ENCODE peak calls at places on chromosomes 3 and 15, in four cellular contexts. One of them, this sample, is unnamed.

GRCh38 chr15:73346735-73347312 is 21.9 kb downstream of the HCN4 start:
- DNase-seq in K562: peak; percentile 75
- DNase-seq in GM12878: no peak
- DNase-seq in HL-60: peak; percentile 9
- DNase-seq in this sample: peak; percentile 53

GRCh38 chr3:193831495-193832455 is 238.8 kb downstream of the OPA1 start:
- DNase-seq in K562: no peak
- DNase-seq in GM12878: peak; percentile 56
- DNase-seq in HL-60: no peak
- DNase-seq in this sample: peak; percentile 21

GRCh38 chr3:127072221-127072771 is 89.4 kb downstream of the PLXNA1 start:
- DNase-seq in K562: no peak
- DNase-seq in GM12878: no peak
- DNase-seq in HL-60: no peak
- DNase-seq in this sample: no peak

GRCh38 chr15:30882861-30883433 is 20.8 kb upstream of the FAN1 start:
- DNase-seq in K562: no peak
- DNase-seq in GM12878: no peak
- DNase-seq in HL-60: no peak
- DNase-seq in this sample: no peak

GRCh38 chr3:128310286-128311058 is 156.2 kb downstream of the DNAJB8 start:
- DNase-seq in K562: no peak
- DNase-seq in GM12878: no peak
- DNase-seq in HL-60: no peak
- DNase-seq in this sample: no peak

GRCh38 chr3:46293035-46293724 is 50.9 kb downstream of the CCR3 start:
- DNase-seq in K562: no peak
- DNase-seq in GM12878: no peak
- DNase-seq in HL-60: peak; percentile 12
- DNase-seq in this sample: no peak

GRCh38 chr3:78887608-78888011 is 880.2 kb downstream of the ROBO1 start:
- DNase-seq in K562: no peak
- DNase-seq in GM12878: peak; percentile 34
- DNase-seq in HL-60: no peak
- DNase-seq in this sample: no peak

GRCh38 chr15:69044899-69045298 is 30.4 kb downstream of the NOX5 start:
- DNase-seq in K562: no peak
- DNase-seq in GM12878: no peak
- DNase-seq in HL-60: peak; percentile 25
- DNase-seq in this sample: no peak

GRCh38 chr3:16927485-16927884 is 42.7 kb downstream of the PLCL2 start:
- DNase-seq in K562: no peak
- DNase-seq in GM12878: no peak
- DNase-seq in HL-60: no peak
- DNase-seq in this sample: no peak

GRCh38 chr3:172982731-172983364 is 158.2 kb downstream of the SPATA16 start:
- DNase-seq in K562: peak; percentile 30
- DNase-seq in GM12878: no peak
- DNase-seq in HL-60: no peak
- DNase-seq in this sample: no peak

GRCh38 chr3:45830121-45830520 is 11.8 kb downstream of the LZTFL1 start:
- DNase-seq in K562: no peak
- DNase-seq in GM12878: no peak
- DNase-seq in HL-60: no peak
- DNase-seq in this sample: no peak

GRCh38 chr15:51401872-51402517 is 60.5 kb downstream of the GLDN start:
- DNase-seq in K562: peak; percentile 54
- DNase-seq in GM12878: no peak
- DNase-seq in HL-60: peak; percentile 64
- DNase-seq in this sample: peak; percentile 29

GRCh38 chr3:126338796-126339241 is 18.4 kb downstream of the KLF15 start:
- DNase-seq in K562: no peak
- DNase-seq in GM12878: no peak
- DNase-seq in HL-60: no peak
- DNase-seq in this sample: no peak

GRCh38 chr3:115401298-115401697 is 222.0 kb upstream of the GAP43 start:
- DNase-seq in K562: no peak
- DNase-seq in GM12878: no peak
- DNase-seq in HL-60: no peak
- DNase-seq in this sample: no peak

GRCh38 chr15:70376929-70377691 is 279.4 kb upstream of the TLE3 start:
- DNase-seq in K562: peak; percentile 18
- DNase-seq in GM12878: no peak
- DNase-seq in HL-60: peak; percentile 30
- DNase-seq in this sample: no peak

GRCh38 chr3:17258823-17259436 is 374.2 kb downstream of the PLCL2 start:
- DNase-seq in K562: peak; percentile 46
- DNase-seq in GM12878: no peak
- DNase-seq in HL-60: peak; percentile 20
- DNase-seq in this sample: peak; percentile 7

GRCh38 chr15:101449471-101450425 is 39.8 kb downstream of the PCSK6 start:
- DNase-seq in K562: no peak
- DNase-seq in GM12878: no peak
- DNase-seq in HL-60: no peak
- DNase-seq in this sample: no peak
- TF ChIP-seq SPI1 in K562: no peak
- TF ChIP-seq SPI1 in GM12878: no peak
- TF ChIP-seq SPI1 in HL-60: no peak
- TF ChIP-seq SPI1 in this sample: no peak

GRCh38 chr3:53182759-53183355 is 21.8 kb downstream of the PRKCD start:
- DNase-seq in K562: no peak
- DNase-seq in GM12878: no peak
- DNase-seq in HL-60: no peak
- DNase-seq in this sample: no peak
- TF ChIP-seq SPI1 in K562: no peak
- TF ChIP-seq SPI1 in GM12878: no peak
- TF ChIP-seq SPI1 in HL-60: no peak
- TF ChIP-seq SPI1 in this sample: no peak

GRCh38 chr3:124722589-124722988 is 7.7 kb upstream of the UMPS start:
- DNase-seq in K562: no peak
- DNase-seq in GM12878: no peak
- DNase-seq in HL-60: no peak
- DNase-seq in this sample: no peak
- TF ChIP-seq SPI1 in K562: no peak
- TF ChIP-seq SPI1 in GM12878: no peak
- TF ChIP-seq SPI1 in HL-60: no peak
- TF ChIP-seq SPI1 in this sample: no peak

GRCh38 chr15:62649793-62650420 is 392.6 kb upstream of the TPM1 start:
- DNase-seq in K562: no peak
- DNase-seq in GM12878: peak; percentile 46
- DNase-seq in HL-60: no peak
- DNase-seq in this sample: peak; percentile 42
- TF ChIP-seq SPI1 in K562: no peak
- TF ChIP-seq SPI1 in GM12878: no peak
- TF ChIP-seq SPI1 in HL-60: no peak
- TF ChIP-seq SPI1 in this sample: peak; percentile 28

DNA sequence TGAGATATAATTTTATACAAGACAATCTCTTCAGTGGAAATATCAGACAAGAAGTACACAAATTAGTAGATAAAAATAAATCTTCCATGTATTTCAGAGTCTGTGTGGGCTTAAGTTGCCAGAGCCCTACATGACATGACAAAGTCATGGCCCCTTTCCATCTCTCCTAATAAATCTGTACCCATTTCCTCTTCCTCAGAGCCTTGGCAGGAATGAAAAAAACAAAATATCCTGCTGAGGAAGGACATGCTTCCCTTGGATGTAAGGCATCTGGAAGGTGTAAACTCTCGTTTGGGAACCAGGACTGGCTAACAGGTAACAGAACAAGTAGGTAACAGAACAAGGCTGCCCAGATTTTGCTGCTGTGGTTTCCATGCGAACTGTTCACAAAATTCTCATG is 148.1 kb downstream of the SNRK start:
- DNase-seq in K562: no peak
- DNase-seq in GM12878: no peak
- DNase-seq in HL-60: no peak
- DNase-seq in this sample: no peak
- TF ChIP-seq SPI1 in K562: no peak
- TF ChIP-seq SPI1 in GM12878: no peak
- TF ChIP-seq SPI1 in HL-60: no peak
- TF ChIP-seq SPI1 in this sample: no peak

DNA sequence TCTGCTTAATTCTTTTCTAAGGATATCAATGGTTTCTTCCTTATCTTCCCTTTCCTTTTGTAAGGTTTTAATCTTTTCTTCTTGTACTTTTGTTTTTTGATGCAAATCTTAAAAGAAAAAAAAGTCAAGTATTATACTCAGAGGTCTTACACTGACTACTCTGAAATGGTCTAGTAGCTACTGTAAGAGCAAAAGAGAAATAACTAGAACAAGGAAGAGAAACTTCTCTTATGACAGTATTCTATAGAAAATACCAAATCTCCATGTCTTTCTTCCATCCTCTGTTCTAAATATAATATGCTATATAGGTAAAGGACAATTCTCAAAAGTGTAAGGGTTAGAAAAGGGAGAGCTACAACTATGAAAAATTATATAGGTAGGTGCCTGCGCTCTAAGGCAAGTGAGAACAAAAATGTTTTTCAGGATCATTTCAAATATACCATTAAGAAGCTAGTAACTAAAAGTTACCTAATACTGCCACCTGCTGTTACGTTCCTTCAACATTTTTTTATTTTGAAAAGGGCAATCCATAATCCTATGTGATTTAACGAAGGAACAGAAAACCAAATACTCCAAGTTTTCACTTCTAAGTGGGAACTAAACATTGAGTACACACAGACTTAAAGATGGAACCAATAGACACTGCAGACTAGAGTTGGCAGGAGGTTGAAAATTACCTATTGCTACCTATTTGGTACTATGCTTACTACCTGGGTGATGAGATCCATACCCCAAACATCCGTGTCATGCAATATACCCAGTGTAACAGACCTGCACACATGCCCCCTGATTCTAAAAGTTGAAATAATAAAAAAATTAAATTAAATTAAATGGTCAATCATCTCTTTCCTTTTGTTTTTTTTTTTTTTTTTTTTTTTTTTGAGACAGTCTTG is 36.7 kb downstream of the CIP2A start:
- DNase-seq in K562: no peak
- DNase-seq in GM12878: no peak
- DNase-seq in HL-60: no peak
- DNase-seq in this sample: no peak
- TF ChIP-seq SPI1 in K562: no peak
- TF ChIP-seq SPI1 in GM12878: no peak
- TF ChIP-seq SPI1 in HL-60: no peak
- TF ChIP-seq SPI1 in this sample: no peak

GRCh38 chr15:71798641-71799040 is 11.7 kb upstream of the NR2E3 start:
- DNase-seq in K562: no peak
- DNase-seq in GM12878: no peak
- DNase-seq in HL-60: no peak
- DNase-seq in this sample: no peak

GRCh38 chr15:71802770-71803169 is 7.6 kb upstream of the NR2E3 start:
- DNase-seq in K562: peak; percentile 65
- DNase-seq in GM12878: no peak
- DNase-seq in HL-60: peak; percentile 28
- DNase-seq in this sample: no peak

GRCh38 chr15:71801935-71802655 is 8.3 kb upstream of the NR2E3 start:
- DNase-seq in K562: no peak
- DNase-seq in GM12878: no peak
- DNase-seq in HL-60: no peak
- DNase-seq in this sample: no peak

GRCh38 chr15:71800190-71800589 is 10.2 kb upstream of the NR2E3 start:
- DNase-seq in K562: no peak
- DNase-seq in GM12878: no peak
- DNase-seq in HL-60: no peak
- DNase-seq in this sample: no peak

DNA sequence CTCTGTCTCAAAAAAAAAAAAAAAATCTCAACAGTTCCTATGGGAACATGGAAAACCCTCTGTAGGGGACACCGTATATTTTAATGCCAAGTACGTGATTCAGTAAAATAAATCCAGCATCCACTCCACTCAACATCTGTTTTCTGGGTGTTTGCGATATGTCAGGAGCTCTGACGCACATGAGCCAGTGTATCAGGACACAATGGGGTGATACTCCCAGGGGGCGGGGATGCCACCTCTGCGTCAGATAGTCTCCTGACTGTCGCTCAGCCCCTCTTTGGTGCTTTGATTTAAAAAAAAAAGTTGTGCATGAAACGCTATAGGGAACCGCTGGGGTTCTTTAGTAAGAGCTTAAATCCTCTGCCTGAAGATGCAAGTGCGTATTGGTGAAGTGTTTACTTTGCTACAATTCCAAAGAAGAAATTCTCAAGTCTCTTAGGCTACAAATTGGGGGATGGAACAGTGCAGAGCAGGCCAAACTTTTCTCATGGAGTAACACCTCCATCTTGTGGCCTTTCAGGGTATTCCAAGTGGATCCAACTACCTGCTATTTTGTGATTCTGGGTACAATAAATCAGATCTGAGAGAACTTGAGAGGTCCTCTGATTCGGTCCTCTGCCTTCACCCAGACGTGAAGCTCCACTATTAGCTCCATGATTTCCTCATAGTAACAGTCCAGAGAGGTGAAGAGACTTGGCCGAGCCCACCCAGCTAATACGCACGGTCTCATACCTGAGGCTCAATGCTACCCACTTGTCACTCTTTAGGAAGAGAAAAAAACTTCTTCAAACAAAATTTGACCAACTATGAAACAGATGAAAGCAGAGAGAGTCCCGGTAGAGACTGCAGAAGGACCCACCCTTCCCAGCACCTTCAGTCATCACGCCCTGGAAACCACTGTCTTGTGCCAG is 9.3 kb upstream of the NR2E3 start:
- DNase-seq in K562: peak; percentile 57
- DNase-seq in GM12878: no peak
- DNase-seq in HL-60: peak; percentile 29
- DNase-seq in this sample: peak; percentile 53
- TF ChIP-seq SPI1 in K562: no peak
- TF ChIP-seq SPI1 in GM12878: no peak
- TF ChIP-seq SPI1 in HL-60: no peak
- TF ChIP-seq SPI1 in this sample: no peak

GRCh38 chr3:104425416-104425815 is 941.3 kb upstream of the ALCAM start:
- DNase-seq in K562: no peak
- DNase-seq in GM12878: no peak
- DNase-seq in HL-60: no peak
- DNase-seq in this sample: no peak
- TF ChIP-seq SPI1 in K562: no peak
- TF ChIP-seq SPI1 in GM12878: no peak
- TF ChIP-seq SPI1 in HL-60: no peak
- TF ChIP-seq SPI1 in this sample: no peak